ENCODE peak calls at places on chromosomes 4 and X, in ten cellular contexts. A is transverse colon, H is esophagus squamous epithelium, M is breast epithelium, L is A549, W is stomach, P is gastrocnemius medialis, C is sigmoid colon, S is HCT116, I is spleen. E is an unnamed sample.

GRCh38 chr4:2947926-2948325 is 15.3 kb downstream of the NOP14 start:
- DNase-seq in A (no peak), H (no peak), M (peak), L (no peak), W (no peak), P (peak), C (peak), S (no peak), I (peak), E (no peak)

GRCh38 chrX:96407501-96407900 is 277.1 kb upstream of the DIAPH2 start:
- DNase-seq in A (no peak), H (no peak), M (no peak), L (peak), W (no peak), P (no peak), C (no peak), S (no peak), I (no peak), E (no peak)

GRCh38 chrX:97039363-97040029 is 155.8 kb downstream of the RPA4 start:
- DNase-seq in A (peak), H (no peak), M (no peak), L (no peak), W (peak), P (no peak), C (peak), S (no peak), I (no peak), E (peak)

GRCh38 chr4:37225778-37226177 is 18.8 kb upstream of the NWD2 start:
- DNase-seq in A (no peak), H (no peak), M (no peak), L (no peak), W (no peak), P (no peak), C (no peak), S (no peak), I (no peak), E (no peak)

GRCh38 chrX:43655961-43656494 is at the start of gene MAOA:
- DNase-seq in A (peak), H (no peak), M (peak), L (peak), W (peak), P (peak), C (peak), S (no peak), I (peak), E (peak)

GRCh38 chr4:4857809-4858508 is 1.5 kb upstream of the MSX1 start:
- DNase-seq in A (no peak), H (no peak), M (no peak), L (no peak), W (no peak), P (no peak), C (peak), S (no peak), I (no peak), E (no peak)

GRCh38 chrX:53544936-53545335 is 110.8 kb upstream of the HSD17B10 start:
- DNase-seq in A (no peak), H (no peak), M (no peak), L (no peak), W (no peak), P (no peak), C (no peak), S (no peak), I (no peak), E (no peak)

GRCh38 chr4:52103314-52103713 is 52.2 kb downstream of the SPATA18 start:
- DNase-seq in A (no peak), H (no peak), M (no peak), L (no peak), W (no peak), P (no peak), C (no peak), S (no peak), I (no peak), E (no peak)

GRCh38 chr4:109027016-109027500 is 264.2 kb upstream of the ETNPPL start:
- DNase-seq in A (no peak), H (no peak), M (no peak), L (no peak), W (no peak), P (no peak), C (no peak), S (no peak), I (no peak), E (no peak)

GRCh38 chrX:38754102-38754790 is 47.0 kb upstream of the MID1IP1 start:
- DNase-seq in A (no peak), H (no peak), M (no peak), L (no peak), W (no peak), P (peak), C (no peak), S (peak), I (no peak), E (peak)

GRCh38 chrX:29561417-29561816 is 653.9 kb upstream of the MAGEB2 start:
- DNase-seq in A (no peak), H (no peak), M (no peak), L (no peak), W (no peak), P (no peak), C (no peak), S (no peak), I (no peak), E (no peak)

GRCh38 chrX:29560065-29560464 is 655.3 kb upstream of the MAGEB2 start:
- DNase-seq in A (no peak), H (no peak), M (no peak), L (no peak), W (no peak), P (no peak), C (no peak), S (no peak), I (no peak), E (no peak)

GRCh38 chrX:29553542-29553941 is 661.8 kb upstream of the MAGEB2 start:
- DNase-seq in A (no peak), H (no peak), M (no peak), L (no peak), W (no peak), P (no peak), C (no peak), S (no peak), I (no peak), E (no peak)

DNA sequence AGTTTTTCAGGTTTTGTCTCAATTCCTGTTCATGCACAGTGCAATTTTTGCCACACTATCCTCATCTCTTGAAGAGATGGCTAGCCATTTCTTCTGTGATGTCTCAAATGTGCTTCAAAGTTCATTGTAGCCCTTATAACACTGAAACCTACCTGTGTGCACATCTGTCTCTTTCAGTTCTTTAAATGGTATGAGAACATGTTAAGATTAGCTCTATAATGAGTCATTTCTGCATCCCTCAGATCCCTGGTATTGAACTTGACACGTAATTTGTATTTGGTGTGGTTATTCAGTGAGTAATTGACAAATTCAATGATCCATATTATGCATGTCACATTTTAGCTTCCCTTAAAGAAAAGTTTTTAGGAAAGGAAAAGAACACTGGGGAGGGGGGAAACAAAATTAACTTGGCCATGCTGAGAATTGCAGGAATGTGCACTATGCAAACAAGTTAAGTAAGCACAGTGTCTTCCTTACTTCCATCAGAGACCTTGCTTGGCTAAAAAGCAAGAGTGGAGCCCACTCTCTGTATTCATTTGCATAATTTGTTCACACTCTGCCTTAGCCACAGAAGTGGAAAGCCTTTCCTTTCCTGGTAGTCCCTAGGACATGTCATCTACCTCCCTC is 659.8 kb upstream of the MAGEB2 start:
- DNase-seq in A (no peak), H (no peak), M (no peak), L (no peak), W (no peak), P (no peak), C (no peak), S (no peak), I (no peak), E (no peak)
- TF ChIP-seq POLR2A in A (no peak), H (no peak), M (no peak), L (no peak), W (no peak), P (no peak), C (no peak), S (no peak), I (no peak), E (no peak)

DNA sequence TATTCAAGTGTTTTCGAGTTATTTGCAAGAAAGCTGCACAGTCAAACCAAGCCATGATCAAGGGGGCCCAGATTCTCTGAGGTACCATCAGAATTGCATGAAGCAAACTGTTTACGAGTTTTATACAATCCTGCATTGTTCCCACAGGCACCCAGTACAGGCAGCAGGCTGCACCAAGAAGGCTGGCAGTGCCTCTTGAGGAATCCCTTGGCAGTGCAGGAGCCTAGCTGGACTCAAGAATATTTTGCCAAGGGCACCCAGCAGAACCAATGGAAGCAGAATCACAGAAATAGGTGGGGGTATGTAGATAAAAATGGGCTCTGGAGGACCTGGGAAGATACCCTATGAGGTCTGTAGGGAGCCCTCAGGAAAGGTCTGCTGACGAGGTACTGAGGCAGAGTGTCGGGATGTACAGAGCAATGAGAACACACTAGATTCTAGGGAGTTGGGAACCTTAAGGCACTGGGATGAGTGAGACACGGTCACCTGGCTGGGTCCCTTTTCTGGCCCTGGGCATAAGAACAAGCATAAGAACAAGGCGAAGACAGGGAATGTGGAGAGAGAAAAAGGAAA is 2.5 kb upstream of the PLP1 start:
- DNase-seq in A (no peak), H (no peak), M (no peak), L (peak), W (no peak), P (no peak), C (no peak), S (peak), I (no peak), E (peak)
- TF ChIP-seq CTCF in A (peak), H (peak), M (peak), L (peak), W (no peak), P (no peak), C (peak), S (peak), I (peak), E (peak)

DNA sequence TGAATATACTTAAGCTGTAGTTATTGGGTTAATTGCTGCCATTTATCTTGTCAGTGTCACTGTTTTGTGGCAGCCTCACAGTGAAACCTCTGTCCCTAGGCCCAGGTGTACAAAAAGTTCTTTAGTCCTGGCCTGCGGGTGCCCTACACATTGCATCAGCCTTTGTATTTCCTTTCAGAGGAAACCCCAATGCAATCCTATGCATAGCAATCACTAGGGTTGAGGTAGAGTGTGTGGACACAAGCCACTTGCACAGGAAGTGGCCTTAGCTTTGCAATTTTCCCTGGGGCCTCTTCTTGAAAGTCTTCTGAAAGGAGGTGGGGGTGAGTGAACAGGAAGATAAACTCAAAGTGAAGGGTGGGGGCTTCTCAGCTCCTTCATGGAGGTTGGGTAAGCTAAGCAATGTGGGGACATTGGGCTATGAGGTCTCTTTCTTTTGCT is 27.8 kb downstream of the VSIG4 start:
- DNase-seq in A (peak), H (no peak), M (no peak), L (no peak), W (peak), P (no peak), C (no peak), S (no peak), I (peak), E (no peak)
- H3K27ac ChIP-seq in A (no peak), H (no peak), M (no peak), L (no peak), W (no peak), P (no peak), C (no peak), S (no peak), I (peak), E (no peak)

GRCh38 chr4:113762851-113763172 is 1.3 kb upstream of the CAMK2D start:
- DNase-seq in A (no peak), H (no peak), M (no peak), L (no peak), W (no peak), P (no peak), C (no peak), S (no peak), I (no peak), E (peak)

GRCh38 chr4:113760852-113761681 is 471 bp downstream of the CAMK2D start:
- DNase-seq in A (peak), H (peak), M (peak), L (peak), W (peak), P (peak), C (peak), S (no peak), I (peak), E (peak)

GRCh38 chr4:113760094-113760851 is 1.3 kb downstream of the CAMK2D start:
- DNase-seq in A (peak), H (peak), M (no peak), L (peak), W (peak), P (peak), C (peak), S (no peak), I (peak), E (peak)

GRCh38 chr4:113762061-113762850 is 718 bp upstream of the CAMK2D start:
- DNase-seq in A (peak), H (peak), M (peak), L (peak), W (peak), P (peak), C (peak), S (peak), I (peak), E (peak)

DNA sequence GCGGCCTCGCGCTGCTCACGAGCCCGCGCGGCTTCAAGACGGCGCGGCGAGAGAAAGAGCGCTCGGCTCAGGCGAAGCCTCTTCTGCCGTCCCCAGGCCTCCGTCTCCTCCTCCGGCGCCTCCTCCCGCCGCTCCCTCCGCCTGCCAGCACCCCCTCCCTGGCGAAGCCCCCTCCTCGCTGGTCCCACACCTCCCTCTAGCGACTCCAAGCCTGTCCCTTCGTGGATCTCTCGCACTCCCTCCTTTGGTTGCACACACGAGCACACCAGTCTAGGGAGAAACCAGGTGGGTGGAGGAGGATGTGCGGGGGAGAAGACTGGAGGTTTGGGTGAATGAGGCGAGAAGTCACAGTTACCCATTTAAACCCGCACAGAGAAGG is at the start of gene CAMK2D:
- DNase-seq in A (peak), H (peak), M (peak), L (peak), W (peak), P (peak), C (peak), S (peak), I (peak), E (peak)
- TF ChIP-seq POLR2A in A (no peak), H (no peak), M (peak), L (peak), W (no peak), P (no peak), C (peak), S (no peak), I (peak), E (peak)

GRCh38 chr4:54107951-54108740 is 8.2 kb downstream of the GSX2 start:
- DNase-seq in A (no peak), H (no peak), M (no peak), L (no peak), W (no peak), P (no peak), C (no peak), S (no peak), I (no peak), E (no peak)
- TF ChIP-seq CTCF in A (no peak), H (no peak), M (no peak), L (no peak), W (no peak), P (no peak), C (no peak), S (no peak), I (no peak), E (no peak)

E was measured in uterus.